ENCODE peak calls at places on chromosome 6, in six cellular contexts. F is astrocyte of the hippocampus, M is H9, U is cardiac muscle cell, B is ovary, K is NCI-H1092 treated with DMSO at 0.1 percent for 48 hours. V is an unnamed sample.

GRCh38 chr6:138689849-138690248 is 83.7 kb upstream of the CCDC28A start:
- DNase-seq in F (peak), M (no peak), U (no peak), B (no peak), K (no peak), V (no peak)

GRCh38 chr6:129331450-129332138 is 378.4 kb downstream of the ARHGAP18 start:
- DNase-seq in F (peak), M (no peak), U (no peak), B (no peak), K (no peak), V (peak)

GRCh38 chr6:157267654-157268053 is 55.7 kb downstream of the TMEM242 start:
- DNase-seq in F (no peak), M (peak), U (no peak), B (no peak), K (no peak), V (no peak)

GRCh38 chr6:31118178-31118577 is 2.1 kb downstream of the CDSN start:
- DNase-seq in F (no peak), M (no peak), U (no peak), B (no peak), K (no peak), V (no peak)

GRCh38 chr6:128111096-128111495 is 210.2 kb upstream of the THEMIS start:
- DNase-seq in F (peak), M (no peak), U (no peak), B (no peak), K (no peak), V (no peak)

GRCh38 chr6:34237722-34238506 is 1.2 kb downstream of the HMGA1 start:
- DNase-seq in F (peak), M (peak), U (peak), B (no peak), K (peak), V (peak)

GRCh38 chr6:35048031-35048613 is 93.0 kb downstream of the TCP11 start:
- DNase-seq in F (peak), M (peak), U (peak), B (no peak), K (no peak), V (no peak)

GRCh38 chr6:63389191-63389844 is 69.5 kb upstream of the LGSN start:
- DNase-seq in F (no peak), M (no peak), U (no peak), B (no peak), K (no peak), V (no peak)

GRCh38 chr6:37952027-37952426 is 132.5 kb downstream of the ZFAND3 start:
- DNase-seq in F (no peak), M (no peak), U (no peak), B (no peak), K (no peak), V (no peak)